ENCODE peak calls at places on chromosome 19, in seven cellular contexts. H is memory B cell; S is Jurkat, Clone E6-1; W is activated CD8-positive, alpha-beta memory T cell treated with anti-CD3 and anti-CD28 coated beads for 24 hours; G is cardiac muscle cell; E is T follicular helper cell; M is lower leg skin. N is an unnamed sample.

GRCh38 chr19:45848922-45849321 is 14.0 kb downstream of the SYMPK start:
- DNase-seq in S (no peak), M (no peak), H (no peak), E (no peak), W (no peak), G (peak), N (no peak)

GRCh38 chr19:31500921-31501320 is 151.7 kb upstream of the TSHZ3 start:
- DNase-seq in S (no peak), H (no peak), E (no peak), G (no peak), M (peak), W (no peak), N (no peak)

GRCh38 chr19:46394398-46394797 is 19.0 kb downstream of the CCDC8 start:
- DNase-seq in W (no peak), G (peak), E (no peak), M (no peak), H (no peak), S (no peak), N (no peak)

GRCh38 chr19:14517840-14518505 is at the start of gene DNAJB1:
- DNase-seq in M (peak), W (no peak), E (peak), G (peak), S (no peak), H (peak), N (peak)

GRCh38 chr19:1487576-1488281 is 2.4 kb downstream of the PCSK4 start:
- DNase-seq in S (no peak), M (no peak), H (no peak), E (no peak), W (no peak), G (no peak), N (no peak)

GRCh38 chr19:41646589-41647204 is 19.8 kb upstream of the CEACAM4 start:
- DNase-seq in E (peak), S (peak), H (no peak), W (peak), G (peak), M (no peak), N (no peak)

GRCh38 chr19:6987850-6988249 is 33.4 kb downstream of the MBD3L2B start:
- DNase-seq in H (no peak), E (no peak), G (no peak), M (no peak), S (no peak), W (no peak), N (no peak)

GRCh38 chr19:48244289-48244688 is 11.4 kb downstream of the CARD8 start:
- DNase-seq in W (no peak), G (peak), S (peak), H (no peak), M (no peak), E (peak), N (peak)

GRCh38 chr19:7751157-7751783 is 3.9 kb upstream of the CD209 start:
- DNase-seq in S (no peak), W (peak), E (no peak), H (peak), M (no peak), G (no peak), N (no peak)

GRCh38 chr19:14563989-14564650 is 7.7 kb downstream of the NDUFB7 start:
- DNase-seq in S (peak), G (peak), M (no peak), W (no peak), H (no peak), E (peak), N (no peak)

GRCh38 chr19:19207637-19208582 is 3.8 kb upstream of the NCAN start:
- DNase-seq in W (no peak), S (no peak), H (no peak), E (no peak), M (no peak), G (no peak), N (no peak)

GRCh38 chr19:35458821-35459391 is 10.8 kb downstream of the FFAR2 start:
- DNase-seq in H (peak), G (no peak), E (no peak), M (no peak), S (no peak), W (no peak), N (no peak)

GRCh38 chr19:46271488-46272197 is 25.2 kb upstream of the HIF3A start:
- DNase-seq in M (no peak), G (peak), E (no peak), H (no peak), W (no peak), S (no peak), N (no peak)

GRCh38 chr19:18308051-18308947 is 14.6 kb downstream of the LSM4 start:
- DNase-seq in W (no peak), E (no peak), H (no peak), S (no peak), M (no peak), G (no peak), N (no peak)

GRCh38 chr19:52176574-52176973 is 5.2 kb upstream of the ZNF836 start:
- DNase-seq in G (no peak), H (no peak), E (no peak), S (no peak), M (no peak), W (no peak), N (no peak)

GRCh38 chr19:30095171-30095570 is 153.1 kb downstream of the URI1 start:
- DNase-seq in G (no peak), E (no peak), M (no peak), H (no peak), W (no peak), S (no peak), N (no peak)

GRCh38 chr19:39182174-39182505 is 14.6 kb upstream of the NCCRP1 start:
- DNase-seq in M (no peak), S (no peak), G (no peak), H (no peak), W (no peak), E (no peak), N (no peak)

GRCh38 chr19:49861127-49861526 is 6.2 kb downstream of the PNKP start:
- DNase-seq in M (no peak), E (no peak), S (no peak), H (no peak), G (peak), W (no peak), N (no peak)

GRCh38 chr19:49222528-49222927 is 64.9 kb downstream of the TRPM4 start:
- DNase-seq in G (no peak), H (no peak), S (no peak), E (no peak), M (no peak), W (no peak), N (no peak)

GRCh38 chr19:47470447-47471195 is 1.1 kb downstream of the SLC8A2 start:
- DNase-seq in E (no peak), M (no peak), H (no peak), G (no peak), W (no peak), S (no peak), N (no peak)

GRCh38 chr19:39943586-39943985 is 9.2 kb upstream of the FCGBP start:
- DNase-seq in E (no peak), G (no peak), W (peak), S (no peak), H (no peak), M (no peak), N (no peak)

GRCh38 chr19:44618640-44619357 is 5.4 kb downstream of the IGSF23 start:
- DNase-seq in E (no peak), M (no peak), H (no peak), G (no peak), S (no peak), W (no peak), N (no peak)

GRCh38 chr19:49425922-49426592 is 869 bp downstream of the GFY start:
- DNase-seq in E (no peak), H (no peak), S (no peak), W (no peak), G (no peak), M (no peak), N (no peak)

GRCh38 chr19:16608290-16608704 is 19.7 kb downstream of the MED26 start:
- DNase-seq in S (no peak), W (no peak), M (no peak), H (no peak), G (peak), E (no peak), N (no peak)

GRCh38 chr19:4088975-4089374 is 22.3 kb upstream of the ZBTB7A start:
- DNase-seq in W (no peak), M (no peak), H (no peak), G (no peak), E (no peak), S (peak), N (peak)

GRCh38 chr19:12090807-12091206 is 26.3 kb downstream of the ZNF844 start:
- DNase-seq in M (peak), E (peak), H (peak), S (peak), G (peak), W (peak), N (peak)

GRCh38 chr19:33416307-33417215 is 43.1 kb downstream of the CEBPG start:
- DNase-seq in E (peak), H (peak), S (peak), M (no peak), G (peak), W (peak), N (peak)

N was measured in T-cell.